ENCODE peak calls at places on chromosomes 4 and X, in nine cellular contexts. M is endothelial cell; J is SK-N-SH; P is Peyer's patch; S is frontal cortex; R is transverse colon; U is CD4-positive, alpha-beta T cell; Y is BJ; Q is activated T-helper 1 cell treated with anti-CD3 and anti-CD28 coated beads, Interleukin-2, amount 50 U/mL, for 16 hours. B is an unnamed sample.

GRCh38 chrX:12704706-12705105 is 86.5 kb upstream of the PRPS2 start:
- DNase-seq in M (no peak), J (no peak), P (no peak), S (no peak), R (no peak), U (no peak), Y (no peak), Q (no peak), B (no peak)

GRCh38 chr4:61406677-61407076 is 206.6 kb downstream of the ADGRL3 start:
- DNase-seq in M (no peak), J (no peak), P (no peak), S (no peak), R (no peak), U (no peak), Y (no peak), Q (no peak), B (no peak)

GRCh38 chr4:183747931-183748664 is 89.0 kb downstream of the TRAPPC11 start:
- DNase-seq in M (no peak), J (peak; percentile 48), P (no peak), S (no peak), R (peak; percentile 37), U (no peak), Y (no peak), Q (no peak), B (no peak)

GRCh38 chrX:98405376-98405775 is 1521.7 kb downstream of the RPA4 start:
- DNase-seq in M (no peak), J (no peak), P (no peak), S (no peak), R (no peak), U (no peak), Y (no peak), Q (no peak), B (no peak)

GRCh38 chr4:24274401-24275035 is 309.8 kb downstream of the DHX15 start:
- DNase-seq in M (no peak), J (no peak), P (no peak), S (no peak), R (no peak), U (no peak), Y (no peak), Q (no peak), B (no peak)

GRCh38 chrX:148459343-148459742 is 41.1 kb upstream of the AFF2 start:
- DNase-seq in M (no peak), J (no peak), P (peak; percentile 24), S (no peak), R (no peak), U (no peak), Y (no peak), Q (no peak), B (no peak)

GRCh38 chr4:96347582-96347981 is 507.7 kb downstream of the PDHA2 start:
- DNase-seq in M (no peak), J (no peak), P (no peak), S (no peak), R (no peak), U (no peak), Y (no peak), Q (no peak), B (no peak)

GRCh38 chrX:107747596-107748161 is 27.9 kb downstream of the TSC22D3 start:
- DNase-seq in M (no peak), J (no peak), P (no peak), S (no peak), R (peak; percentile 22), U (no peak), Y (no peak), Q (no peak), B (no peak)

GRCh38 chrX:22634751-22635150 is 362.0 kb downstream of the CBLL2 start:
- DNase-seq in M (no peak), J (no peak), P (no peak), S (no peak), R (no peak), U (no peak), Y (no peak), Q (no peak), B (no peak)

GRCh38 chr4:149972407-149972806 is 105.8 kb upstream of the DCLK2 start:
- DNase-seq in M (no peak), J (no peak), P (no peak), S (no peak), R (no peak), U (no peak), Y (peak; percentile 44), Q (no peak), B (no peak)

GRCh38 chr4:88573995-88574394 is 18.3 kb upstream of the HERC3 start:
- DNase-seq in M (peak; percentile 5), J (no peak), P (no peak), S (no peak), R (no peak), U (no peak), Y (no peak), Q (no peak), B (no peak)

GRCh38 chr4:140609548-140610425 is 41.0 kb upstream of the UCP1 start:
- DNase-seq in M (no peak), J (peak; percentile 83), P (no peak), S (peak; percentile 58), R (no peak), U (no peak), Y (no peak), Q (no peak), B (no peak)

GRCh38 chr4:173929921-173930320 is 353.5 kb downstream of the FBXO8 start:
- DNase-seq in M (no peak), J (no peak), P (no peak), S (no peak), R (no peak), U (no peak), Y (no peak), Q (no peak), B (no peak)

GRCh38 chr4:85720736-85721135 is 245.8 kb downstream of the ARHGAP24 start:
- DNase-seq in M (no peak), J (no peak), P (no peak), S (no peak), R (no peak), U (no peak), Y (no peak), Q (no peak), B (no peak)

GRCh38 chrX:5122181-5122678 is 1106.4 kb downstream of the NLGN4X start:
- DNase-seq in M (no peak), J (no peak), P (no peak), S (no peak), R (no peak), U (no peak), Y (no peak), Q (no peak), B (no peak)

GRCh38 chr4:139814285-139815015 is 148.8 kb downstream of the MGST2 start:
- DNase-seq in M (no peak), J (no peak), P (no peak), S (no peak), R (no peak), U (no peak), Y (peak; percentile 14), Q (no peak), B (peak; percentile 69)

GRCh38 chrX:70479197-70479969 is 34.7 kb downstream of the DLG3 start:
- DNase-seq in M (no peak), J (no peak), P (no peak), S (no peak), R (peak; percentile 48), U (no peak), Y (peak; percentile 31), Q (no peak), B (no peak)

GRCh38 chrX:2441466-2441865 is 59.3 kb downstream of the DHRSX start:
- DNase-seq in M (no peak), J (no peak), P (no peak), S (no peak), R (no peak), U (no peak), Y (no peak), Q (no peak), B (no peak)

GRCh38 chr4:26873391-26874026 is 12.9 kb downstream of the STIM2 start:
- DNase-seq in M (peak; percentile 7), J (no peak), P (peak; percentile 48), S (no peak), R (no peak), U (peak; percentile 25), Y (no peak), Q (no peak), B (no peak)

GRCh38 chr4:119726505-119726904 is 97.9 kb upstream of the PDE5A start:
- DNase-seq in M (no peak), J (no peak), P (no peak), S (no peak), R (no peak), U (no peak), Y (no peak), Q (no peak), B (no peak)

GRCh38 chr4:70747874-70748273 is 26.1 kb downstream of the RUFY3 start:
- DNase-seq in M (no peak), J (no peak), P (no peak), S (no peak), R (no peak), U (no peak), Y (no peak), Q (no peak), B (no peak)

GRCh38 chr4:151624606-151625565 is 135.9 kb downstream of the GATB start:
- DNase-seq in M (no peak), J (no peak), P (no peak), S (no peak), R (no peak), U (no peak), Y (no peak), Q (no peak), B (no peak)

GRCh38 chr4:42843694-42844093 is 48.8 kb upstream of the GRXCR1 start:
- DNase-seq in M (no peak), J (no peak), P (no peak), S (no peak), R (no peak), U (no peak), Y (no peak), Q (no peak), B (no peak)

GRCh38 chrX:154378059-154378798 is 866 bp upstream of the EMD start:
- DNase-seq in M (peak; percentile 16), J (peak; percentile 85), P (no peak), S (no peak), R (peak; percentile 61), U (peak; percentile 24), Y (no peak), Q (no peak), B (peak; percentile 64)

GRCh38 chr4:165384608-165385007 is 5.8 kb downstream of the CPE start:
- DNase-seq in M (no peak), J (peak; percentile 66), P (no peak), S (no peak), R (no peak), U (no peak), Y (no peak), Q (no peak), B (no peak)

GRCh38 chr4:158817562-158818370 is 48.9 kb downstream of the FNIP2 start:
- DNase-seq in M (no peak), J (no peak), P (no peak), S (no peak), R (no peak), U (no peak), Y (no peak), Q (no peak), B (no peak)

GRCh38 chr4:182265881-182266280 is 22.7 kb downstream of the TENM3 start:
- DNase-seq in M (no peak), J (no peak), P (no peak), S (no peak), R (no peak), U (no peak), Y (no peak), Q (no peak), B (no peak)

B was measured in adrenal gland.